ENCODE peak calls at places on chromosome 15, in nine cellular contexts. F is right atrium auricular region, V is adrenal gland, Q is tibial nerve, I is A549, U is ovary, K is upper lobe of left lung, J is GM23338, M is uterus. B is an unnamed sample.

GRCh38 chr15:31468911-31469800 is 142.5 kb downstream of the KLF13 start:
- DNase-seq in F (peak; percentile 11), V (no peak), Q (no peak), I (no peak), U (no peak), K (no peak), J (no peak), M (no peak), B (no peak)

GRCh38 chr15:39079296-39079834 is 501.5 kb upstream of the THBS1 start:
- DNase-seq in F (no peak), V (no peak), Q (no peak), I (peak; percentile 19), U (no peak), K (no peak), J (no peak), M (no peak), B (no peak)

GRCh38 chr15:92655178-92655995 is at the start of gene FAM174B:
- DNase-seq in F (no peak), V (peak; percentile 32), Q (no peak), I (peak; percentile 65), U (peak; percentile 70), K (peak; percentile 92), J (peak; percentile 84), M (no peak), B (peak; percentile 11)

GRCh38 chr15:79978694-79979519 is 7.9 kb upstream of the BCL2A1 start:
- DNase-seq in F (peak; percentile 57), V (peak; percentile 30), Q (no peak), I (no peak), U (no peak), K (no peak), J (no peak), M (no peak), B (no peak)

GRCh38 chr15:51110171-51110570 is 15.5 kb upstream of the TNFAIP8L3 start:
- DNase-seq in F (no peak), V (no peak), Q (no peak), I (no peak), U (no peak), K (peak; percentile 17), J (no peak), M (no peak), B (no peak)

GRCh38 chr15:31270767-31271166 is 55.9 kb upstream of the KLF13 start:
- DNase-seq in F (peak; percentile 56), V (no peak), Q (no peak), I (no peak), U (peak; percentile 13), K (no peak), J (peak; percentile 78), M (no peak), B (no peak)

GRCh38 chr15:67172172-67172571 is 82.3 kb downstream of the AAGAB start:
- DNase-seq in F (no peak), V (no peak), Q (no peak), I (no peak), U (peak; percentile 31), K (no peak), J (no peak), M (no peak), B (no peak)

GRCh38 chr15:77123854-77124253 is 52.9 kb upstream of the TSPAN3 start:
- DNase-seq in F (no peak), V (no peak), Q (no peak), I (no peak), U (no peak), K (no peak), J (no peak), M (no peak), B (no peak)

GRCh38 chr15:66400351-66400774 is 13.7 kb downstream of the MAP2K1 start:
- DNase-seq in F (no peak), V (no peak), Q (no peak), I (no peak), U (no peak), K (no peak), J (no peak), M (no peak), B (no peak)

GRCh38 chr15:58374147-58374546 is 57.6 kb upstream of the LIPC start:
- DNase-seq in F (no peak), V (no peak), Q (no peak), I (no peak), U (no peak), K (no peak), J (no peak), M (no peak), B (no peak)

GRCh38 chr15:68368731-68369435 is 63.1 kb downstream of the ITGA11 start:
- DNase-seq in F (no peak), V (peak; percentile 20), Q (no peak), I (no peak), U (peak; percentile 26), K (no peak), J (no peak), M (no peak), B (no peak)

GRCh38 chr15:77526582-77527163 is 106.0 kb downstream of the HMG20A start:
- DNase-seq in F (no peak), V (no peak), Q (no peak), I (no peak), U (no peak), K (no peak), J (no peak), M (no peak), B (no peak)

GRCh38 chr15:94760348-94760747 is 529.0 kb downstream of the MCTP2 start:
- DNase-seq in F (no peak), V (no peak), Q (no peak), I (no peak), U (no peak), K (no peak), J (peak; percentile 19), M (no peak), B (no peak)

GRCh38 chr15:36313021-36313420 is 266.4 kb upstream of the CDIN1 start:
- DNase-seq in F (no peak), V (no peak), Q (no peak), I (no peak), U (no peak), K (no peak), J (no peak), M (no peak), B (no peak)

DNA sequence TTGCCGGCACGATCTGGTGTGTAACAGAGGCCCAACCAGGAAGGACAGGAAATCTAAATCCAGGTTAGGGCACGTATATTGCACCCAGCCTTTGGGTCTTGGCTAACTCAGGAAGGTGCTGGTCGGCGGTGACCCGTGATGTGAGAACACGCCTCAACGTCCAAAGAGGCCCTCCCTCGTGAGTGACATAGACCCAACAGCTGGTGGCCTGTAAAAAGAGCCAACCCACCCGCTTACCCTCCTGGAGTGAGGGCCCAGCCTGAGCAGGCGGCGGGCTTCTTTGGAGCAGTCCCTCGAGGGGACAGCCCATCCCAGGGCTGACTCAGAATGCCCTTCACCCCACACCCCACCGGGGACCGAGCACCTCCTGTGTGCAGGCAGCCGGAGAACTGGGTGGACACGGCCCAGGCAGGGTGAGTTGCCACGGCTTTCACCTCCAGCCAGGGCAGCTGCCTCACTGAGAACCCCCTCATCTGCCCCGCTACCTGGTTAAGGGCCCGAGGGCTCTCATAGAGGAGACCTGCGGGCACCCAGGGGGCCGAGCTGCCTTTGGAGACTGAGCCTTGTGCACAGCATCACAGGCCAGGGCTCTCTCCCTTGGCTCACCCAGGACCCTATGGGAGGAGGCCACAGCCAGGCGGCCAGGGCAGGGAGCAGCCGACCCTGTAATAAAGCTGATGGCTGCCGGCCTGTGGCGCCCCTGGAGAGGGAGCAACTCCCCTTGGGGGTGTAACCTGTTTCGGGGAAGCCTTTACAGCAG is 41.8 kb downstream of the ZNF710 start:
- DNase-seq in F (no peak), V (no peak), Q (no peak), I (no peak), U (no peak), K (peak; percentile 56), J (no peak), M (no peak), B (no peak)
- H3K27ac ChIP-seq in F (no peak overlapping the region), V (no peak overlapping the region), Q (no peak overlapping the region), I (no peak overlapping the region), U (no peak overlapping the region), K (no peak overlapping the region), J (no peak overlapping the region), M (no peak overlapping the region), B (no peak overlapping the region)

DNA sequence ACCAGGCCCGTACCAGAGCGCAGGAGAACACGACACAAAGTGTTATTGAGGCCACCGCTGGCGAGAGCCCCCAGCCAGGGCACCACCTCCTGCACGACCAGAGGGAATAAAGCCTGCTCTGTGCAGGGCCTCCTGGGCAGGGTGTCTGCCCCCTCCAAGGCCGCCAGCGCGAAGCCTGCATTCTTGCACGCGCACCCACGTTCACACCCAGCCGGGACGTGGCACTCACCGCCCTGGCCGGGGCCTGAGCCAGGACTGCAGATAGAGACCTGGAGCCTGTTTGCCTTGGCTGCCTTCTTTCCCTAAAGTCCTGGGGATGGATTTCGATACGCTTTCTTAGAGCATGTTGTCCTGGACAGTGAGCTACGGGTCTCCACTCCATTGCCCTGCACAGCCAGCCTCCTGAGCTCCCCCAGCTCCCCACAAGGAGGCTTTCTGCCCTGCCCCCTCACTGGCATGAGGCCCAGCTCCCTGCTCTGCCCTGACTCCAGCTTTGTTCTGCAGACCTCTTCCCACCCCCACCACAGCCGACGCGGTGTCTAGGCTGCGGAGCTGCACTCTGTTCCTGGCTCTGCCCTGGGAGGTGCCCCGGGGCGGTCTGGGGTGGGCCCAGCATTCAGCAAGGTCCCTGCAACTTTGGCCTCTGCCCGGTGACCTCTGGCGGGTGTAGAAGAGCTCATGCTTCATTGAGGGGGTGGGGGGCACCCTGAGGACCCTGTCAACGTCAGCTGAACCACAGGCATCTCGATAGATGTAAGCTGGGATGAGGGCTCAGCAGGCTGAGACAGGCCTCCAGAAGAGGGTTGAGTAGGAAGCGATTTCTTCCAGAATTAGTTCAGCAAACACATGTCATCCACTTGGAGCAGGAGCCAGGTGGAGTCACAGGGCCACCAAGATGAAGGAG is 145.0 kb downstream of the LRRK1 start:
- DNase-seq in F (peak; percentile 74), V (no peak), Q (peak; percentile 55), I (no peak), U (peak; percentile 88), K (peak; percentile 84), J (no peak), M (no peak), B (no peak)
- TF ChIP-seq CTCF in F (no peak), V (no peak), Q (no peak), I (no peak), U (no peak), K (no peak), J (no peak), M (no peak), B (no peak)

DNA sequence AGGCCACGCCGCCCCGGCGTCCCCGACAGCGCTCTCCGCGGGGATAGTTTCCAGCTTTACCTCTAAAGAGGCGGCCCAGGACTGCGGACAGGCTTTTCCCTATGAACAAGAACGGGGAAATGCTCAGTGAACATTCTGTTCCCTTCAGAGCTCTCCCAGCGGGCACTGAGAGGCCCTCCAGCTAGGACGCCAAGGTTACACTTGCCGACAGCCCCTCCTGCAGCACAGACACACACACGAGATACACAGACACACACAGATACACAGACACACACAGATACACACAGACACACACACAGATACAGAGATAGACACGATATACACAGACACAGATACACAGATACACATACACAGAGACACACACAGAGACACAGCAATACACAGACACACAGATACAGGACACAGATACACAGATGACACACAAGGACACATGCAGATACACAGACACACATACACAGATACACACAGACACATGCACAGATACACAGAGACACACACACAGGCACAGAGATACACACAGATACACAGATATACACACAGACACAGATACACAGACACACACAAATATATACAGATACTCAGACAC is 533 bp upstream of the OCA2 start:
- DNase-seq in F (no peak), V (no peak), Q (no peak), I (no peak), U (no peak), K (no peak), J (no peak), M (no peak), B (no peak)
- H3K4me3 ChIP-seq in F (peak overlapping the region; percentile 40), V (peak overlapping the region; percentile 31), Q (peak overlapping the region; percentile 23), I (peak overlapping the region; percentile 42), U (no peak overlapping the region), K (no peak overlapping the region), J (peak overlapping the region; percentile 64), M (no peak overlapping the region), B (no peak overlapping the region)

GRCh38 chr15:96358795-96359190 is 28.3 kb downstream of the NR2F2 start:
- DNase-seq in F (no peak), V (no peak), Q (no peak), I (no peak), U (no peak), K (no peak), J (no peak), M (no peak), B (no peak)
- H3K27ac ChIP-seq in F (no peak overlapping the region), V (no peak overlapping the region), Q (peak overlapping the region; percentile 95), I (no peak overlapping the region), U (peak overlapping the region; percentile 54), K (no peak overlapping the region), J (no peak overlapping the region), M (peak overlapping the region; percentile 94), B (no peak overlapping the region)